ENCODE peak calls at places on chromosomes 4 and X, in five cellular contexts. D is cardiac muscle cell, R is astrocyte of the spinal cord, Z is choroid plexus epithelial cell, M is BE2C. G is an unnamed sample.

GRCh38 chrX:118839334-118839958 is 15.8 kb downstream of the ZCCHC12 start:
- DNase-seq in R (peak; percentile 31), D (peak; percentile 71), M (peak; percentile 78), Z (peak; percentile 63), G (no peak)

GRCh38 chrX:17488036-17488435 is 113.0 kb downstream of the NHS start:
- DNase-seq in M (no peak), Z (peak; percentile 59), R (no peak), D (no peak), G (no peak)

GRCh38 chrX:55167124-55167523 is 53.0 kb upstream of the PAGE5 start:
- DNase-seq in Z (no peak), D (no peak), R (no peak), M (peak; percentile 8), G (peak; percentile 37)

GRCh38 chr4:150280081-150280950 is 202.1 kb downstream of the DCLK2 start:
- DNase-seq in Z (peak; percentile 88), R (peak; percentile 94), M (no peak), D (no peak), G (peak; percentile 83)

GRCh38 chr4:8267077-8267476 is 2.5 kb upstream of the HTRA3 start:
- DNase-seq in Z (peak; percentile 60), M (peak; percentile 82), R (peak; percentile 22), D (peak; percentile 69), G (peak; percentile 22)

GRCh38 chr4:94722270-94722669 is 35.5 kb upstream of the BMPR1B start:
- DNase-seq in D (no peak), R (no peak), M (no peak), Z (no peak), G (no peak)

GRCh38 chr4:110041742-110042141 is 129.1 kb downstream of the EGF start:
- DNase-seq in D (no peak), Z (no peak), M (no peak), R (no peak), G (no peak)

GRCh38 chr4:172979332-172979731 is 189.3 kb upstream of the GALNT7 start:
- DNase-seq in Z (no peak), M (no peak), D (no peak), R (no peak), G (no peak)

GRCh38 chr4:185004562-185005208 is 13.6 kb upstream of the HELT start:
- DNase-seq in R (peak; percentile 10), Z (peak; percentile 15), D (peak; percentile 45), M (peak; percentile 26), G (no peak)

GRCh38 chrX:17923546-17923945 is 62.4 kb upstream of the RAI2 start:
- DNase-seq in Z (no peak), D (no peak), R (no peak), M (peak; percentile 9), G (no peak)

GRCh38 chrX:22399793-22400192 is 127.1 kb downstream of the CBLL2 start:
- DNase-seq in R (peak; percentile 37), D (no peak), M (no peak), Z (no peak), G (no peak)

GRCh38 chrX:25433307-25433706 is 417.5 kb upstream of the ARX start:
- DNase-seq in Z (no peak), D (no peak), M (no peak), R (no peak), G (no peak)

GRCh38 chr4:75370582-75370981 is 143.6 kb downstream of the RCHY1 start:
- DNase-seq in M (no peak), Z (no peak), R (no peak), D (no peak), G (no peak)

GRCh38 chrX:78595901-78596502 is 63.1 kb downstream of the RTL3 start:
- DNase-seq in D (peak; percentile 9), M (no peak), R (no peak), Z (peak; percentile 40), G (no peak)

GRCh38 chr4:75229783-75230570 is 284.2 kb downstream of the RCHY1 start:
- DNase-seq in R (no peak), D (no peak), M (no peak), Z (no peak), G (no peak)

GRCh38 chr4:112083587-112084347 is 61.5 kb upstream of the FAM241A start:
- DNase-seq in Z (peak; percentile 62), D (no peak), M (no peak), R (peak; percentile 26), G (peak; percentile 28)

GRCh38 chr4:140568507-140569306 is at the start of gene UCP1:
- DNase-seq in D (peak; percentile 72), R (peak; percentile 2), Z (peak; percentile 3), M (peak; percentile 32), G (no peak)

GRCh38 chr4:190121759-190122158 is 51.8 kb upstream of the DUX4 start:
- DNase-seq in R (no peak), Z (no peak), D (no peak), M (no peak), G (no peak)

GRCh38 chr4:28686618-28687017 is 1826.0 kb downstream of the STIM2 start:
- DNase-seq in D (peak; percentile 68), R (peak; percentile 12), Z (peak; percentile 69), M (peak; percentile 80), G (peak; percentile 43)

GRCh38 chrX:147376601-147377387 is 534.9 kb upstream of the FMR1 start:
- DNase-seq in Z (no peak), D (peak; percentile 17), R (no peak), M (no peak), G (no peak)

GRCh38 chr4:78518551-78518950 is 33.0 kb upstream of the ANXA3 start:
- DNase-seq in Z (peak; percentile 45), M (no peak), D (no peak), R (no peak), G (no peak)

GRCh38 chr4:78520808-78521226 is 30.8 kb upstream of the ANXA3 start:
- DNase-seq in Z (peak; percentile 46), R (peak; percentile 66), D (no peak), M (no peak), G (no peak)

GRCh38 chr4:78519962-78520361 is 31.6 kb upstream of the ANXA3 start:
- DNase-seq in M (no peak), Z (no peak), R (no peak), D (no peak), G (no peak)

GRCh38 chr4:78513411-78513975 is 38.1 kb upstream of the ANXA3 start:
- DNase-seq in R (no peak), M (no peak), Z (no peak), D (no peak), G (no peak)

DNA sequence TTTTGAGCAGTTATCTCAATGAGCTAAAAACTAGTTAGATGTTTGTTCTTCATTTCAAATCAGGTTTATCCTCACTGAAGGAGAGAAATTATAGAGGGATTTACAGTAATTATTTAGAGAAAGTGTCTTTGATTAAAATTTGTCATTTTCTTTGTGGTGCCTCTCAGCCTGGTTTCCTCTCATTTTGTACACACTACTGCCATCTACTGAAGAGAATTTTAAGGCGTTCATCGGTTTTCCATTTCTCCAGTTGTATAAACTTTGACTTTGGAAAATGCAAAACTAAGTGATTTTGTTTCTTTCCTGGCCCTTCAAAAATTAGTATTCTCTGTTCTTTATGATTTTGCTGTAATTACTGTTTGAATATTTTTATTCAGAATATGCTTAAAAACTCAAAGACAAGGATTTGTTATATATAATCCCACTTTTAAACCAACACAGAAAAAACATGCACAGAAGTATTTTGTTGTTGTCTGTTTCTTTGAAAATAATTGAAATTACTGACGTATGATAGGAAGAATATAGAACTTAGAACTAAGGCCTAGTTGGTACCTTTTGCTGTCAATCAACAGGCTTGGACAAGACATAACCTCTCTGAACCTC is 34.4 kb upstream of the ANXA3 start:
- DNase-seq in D (peak; percentile 32), R (peak; percentile 51), Z (peak; percentile 67), M (no peak), G (peak; percentile 43)
- TF ChIP-seq CTCF in D (peak; percentile 61), R (peak; percentile 64), Z (peak; percentile 74), M (peak; percentile 71), G (peak; percentile 85)

GRCh38 chr4:1408418-1408817 is 2.2 kb upstream of the NKX1-1 start:
- DNase-seq in D (no peak), R (no peak), Z (no peak), M (no peak), G (no peak)
- TF ChIP-seq CTCF in D (no peak), R (no peak), Z (no peak), M (peak; percentile 36), G (no peak)

GRCh38 chrX:41481264-41482109 is 34.3 kb downstream of the NYX start:
- DNase-seq in M (peak; percentile 18), Z (no peak), D (no peak), R (no peak), G (no peak)
- TF ChIP-seq CTCF in M (peak; percentile 55), Z (peak; percentile 56), D (peak; percentile 39), R (peak; percentile 40), G (peak; percentile 73)

DNA sequence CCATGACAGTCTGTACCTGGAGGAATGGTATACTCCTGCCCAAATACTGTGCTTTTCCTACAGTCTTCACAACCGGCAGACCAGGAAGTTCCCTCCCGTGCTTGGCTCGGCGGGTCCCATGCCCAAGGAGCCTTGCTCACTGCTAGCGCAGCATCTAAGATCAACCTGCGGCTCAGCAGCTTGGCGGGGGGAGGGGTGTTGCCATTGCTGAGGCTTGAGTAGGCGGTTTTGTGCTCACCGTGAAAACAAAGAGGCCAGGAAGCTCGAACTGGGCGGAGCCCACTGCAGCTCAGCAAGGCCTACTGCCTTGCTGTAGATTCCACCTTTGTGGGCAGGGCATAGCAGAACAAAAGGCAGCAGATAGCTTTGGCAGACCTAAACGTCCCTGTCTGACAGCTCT is 152.7 kb downstream of the TEX11 start:
- DNase-seq in M (no peak), R (no peak), Z (no peak), D (no peak), G (no peak)
- TF ChIP-seq CTCF in M (no peak), R (no peak), Z (no peak), D (no peak), G (no peak)

GRCh38 chrX:108590496-108590895 is 145.9 kb downstream of the IRS4 start:
- DNase-seq in M (no peak), Z (peak; percentile 41), R (peak; percentile 17), D (no peak), G (no peak)

GRCh38 chrX:108582151-108582550 is 142.5 kb downstream of the COL4A5 start:
- DNase-seq in M (no peak), D (no peak), Z (no peak), R (no peak), G (no peak)

DNA sequence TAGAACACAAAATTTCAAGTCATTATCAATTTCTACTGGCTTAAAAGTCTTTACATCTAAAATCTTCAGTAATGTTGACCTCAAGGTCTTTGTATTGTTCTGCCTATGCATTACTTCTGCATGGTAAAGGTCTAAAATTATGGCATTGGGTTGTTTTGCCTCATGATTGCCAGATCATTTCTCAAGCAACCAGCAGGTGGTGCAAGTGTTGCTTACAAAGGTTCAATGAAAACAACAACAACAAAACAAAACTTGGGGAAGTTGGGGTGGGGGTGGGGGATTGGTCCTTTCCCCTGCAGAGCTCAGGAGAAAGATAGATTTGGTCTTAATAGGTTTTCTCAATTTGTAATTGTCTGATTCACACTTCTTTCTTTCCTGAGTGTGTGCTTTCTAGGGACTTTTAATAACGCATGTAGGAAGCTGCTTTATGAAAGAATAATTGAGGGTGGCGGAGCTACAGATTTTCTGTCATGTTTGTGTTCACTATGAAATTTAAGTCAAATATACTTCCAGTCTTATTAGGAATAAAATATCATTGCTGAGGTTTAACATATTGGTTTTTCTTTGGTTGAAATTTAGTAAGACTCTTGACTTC is 145.1 kb downstream of the COL4A5 start:
- DNase-seq in D (peak; percentile 2), M (peak; percentile 5), R (no peak), Z (peak; percentile 6), G (peak; percentile 0)
- TF ChIP-seq CTCF in D (peak; percentile 23), M (peak; percentile 53), R (peak; percentile 22), Z (peak; percentile 41), G (peak; percentile 58)